ENCODE peak calls at places on chromosome 4, in four cellular contexts. H, G, T and S are unnamed samples.

GRCh38 chr4:184653650-184654049 is 4.1 kb downstream of the PRIMPOL start:
- DNase-seq in H (no peak), G (peak; percentile 43), T (no peak), S (no peak)

GRCh38 chr4:141814499-141814898 is 178.1 kb downstream of the IL15 start:
- DNase-seq in H (no peak), G (no peak), T (no peak), S (no peak)

GRCh38 chr4:134668237-134668636 is 466.6 kb upstream of the PABPC4L start:
- DNase-seq in H (no peak), G (no peak), T (peak; percentile 30), S (no peak)

GRCh38 chr4:6939761-6940743 is 30.4 kb downstream of the TBC1D14 start:
- DNase-seq in H (no peak), G (no peak), T (no peak), S (no peak)

GRCh38 chr4:83473966-83474365 is 10.9 kb downstream of the ABRAXAS1 start:
- DNase-seq in H (no peak), G (no peak), T (no peak), S (no peak)

GRCh38 chr4:82721819-82722423 is 76.7 kb downstream of the SCD5 start:
- DNase-seq in H (no peak), G (peak; percentile 37), T (no peak), S (no peak)

GRCh38 chr4:79869597-79870336 is 203.3 kb downstream of the ANTXR2 start:
- DNase-seq in H (no peak), G (no peak), T (no peak), S (no peak)

GRCh38 chr4:95957054-95957453 is 117.2 kb downstream of the PDHA2 start:
- DNase-seq in H (peak; percentile 47), G (no peak), T (no peak), S (no peak)

GRCh38 chr4:2792711-2793577 is at the start of gene SH3BP2:
- DNase-seq in H (peak; percentile 84), G (no peak), T (peak; percentile 89), S (no peak)

GRCh38 chr4:129614581-129614980 is 518.6 kb downstream of the C4orf33 start:
- DNase-seq in H (no peak), G (no peak), T (no peak), S (no peak)

GRCh38 chr4:77618383-77619241 is 13.0 kb downstream of the CXCL13 start:
- DNase-seq in H (peak; percentile 84), G (peak; percentile 43), T (peak; percentile 76), S (peak; percentile 3)

GRCh38 chr4:98688416-98689290 is 30.2 kb upstream of the TSPAN5 start:
- DNase-seq in H (peak; percentile 36), G (peak; percentile 40), T (no peak), S (no peak)

GRCh38 chr4:86653237-86653865 is 59.2 kb downstream of the PTPN13 start:
- DNase-seq in H (no peak), G (no peak), T (peak; percentile 8), S (no peak)

GRCh38 chr4:2357821-2358745 is 60.4 kb downstream of the ZFYVE28 start:
- DNase-seq in H (no peak), G (no peak), T (peak; percentile 5), S (no peak)

GRCh38 chr4:163568835-163569234 is 74.3 kb downstream of the TMA16 start:
- DNase-seq in H (no peak), G (no peak), T (no peak), S (no peak)

GRCh38 chr4:73251384-73251783 is 7.2 kb downstream of the ANKRD17 start:
- DNase-seq in H (no peak), G (no peak), T (no peak), S (no peak)

GRCh38 chr4:189304755-189305154 is 635.9 kb upstream of the FRG1 start:
- DNase-seq in H (no peak), G (no peak), T (no peak), S (no peak)

GRCh38 chr4:7771541-7772507 is 167.8 kb downstream of the AFAP1 start:
- DNase-seq in H (no peak), G (no peak), T (peak; percentile 66), S (no peak)

GRCh38 chr4:102639602-102640001 is 121.2 kb downstream of the MANBA start:
- DNase-seq in H (no peak), G (no peak), T (no peak), S (no peak)
- H3K4me3 ChIP-seq in H (no peak overlapping the region), G (no peak overlapping the region), T (no peak overlapping the region), S (no peak overlapping the region)

DNA sequence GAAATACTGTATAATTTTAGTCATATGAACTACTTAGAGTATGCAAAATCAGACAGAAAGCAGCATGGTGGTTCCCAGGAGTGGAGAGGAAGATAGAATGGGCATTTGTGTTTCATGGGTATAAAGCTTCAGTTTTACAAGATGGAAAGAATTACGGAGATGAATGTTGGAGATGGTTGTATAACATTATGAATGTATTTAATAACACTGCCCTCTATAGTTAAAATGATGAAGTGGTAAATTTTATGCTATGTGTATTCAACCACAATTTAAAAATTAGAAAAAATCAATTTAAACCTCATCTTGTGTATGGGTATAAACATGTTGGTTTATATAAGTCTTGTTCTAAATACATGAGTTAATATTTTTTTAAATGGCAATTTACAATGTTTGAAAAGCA is 521.1 kb downstream of the FSTL5 start:
- DNase-seq in H (peak; percentile 10), G (no peak), T (no peak), S (no peak)
- TF ChIP-seq CTCF in H (no peak), G (no peak), T (no peak), S (no peak)

DNA sequence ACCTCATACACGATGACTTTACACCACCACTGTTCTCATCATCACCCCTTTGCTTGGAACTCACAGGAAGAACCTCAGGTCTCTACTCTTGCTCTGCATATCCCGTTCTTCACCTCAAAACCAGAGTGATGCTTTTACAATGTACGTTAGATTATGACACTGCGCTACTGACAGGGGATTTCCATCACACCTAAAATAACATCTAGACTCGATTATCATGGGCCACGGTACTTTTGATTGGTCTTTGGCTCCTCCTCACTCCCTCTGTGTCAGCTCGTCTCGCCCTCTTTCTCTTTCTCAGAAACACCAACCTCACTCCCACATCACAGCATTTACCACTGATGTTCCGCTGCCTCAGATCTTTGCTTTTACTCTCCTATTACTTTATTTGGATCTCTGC is 172.4 kb downstream of the TLL1 start:
- DNase-seq in H (no peak), G (no peak), T (no peak), S (no peak)
- H3K4me3 ChIP-seq in H (no peak overlapping the region), G (no peak overlapping the region), T (no peak overlapping the region), S (no peak overlapping the region)

GRCh38 chr4:154908168-154908567 is 127.1 kb downstream of the RBM46 start:
- DNase-seq in H (no peak), G (no peak), T (no peak), S (no peak)

GRCh38 chr4:154916068-154916467 is 135.0 kb downstream of the RBM46 start:
- DNase-seq in H (no peak), G (no peak), T (no peak), S (no peak)

GRCh38 chr4:154911608-154912098 is 130.6 kb downstream of the RBM46 start:
- DNase-seq in H (no peak), G (no peak), T (no peak), S (no peak)

DNA sequence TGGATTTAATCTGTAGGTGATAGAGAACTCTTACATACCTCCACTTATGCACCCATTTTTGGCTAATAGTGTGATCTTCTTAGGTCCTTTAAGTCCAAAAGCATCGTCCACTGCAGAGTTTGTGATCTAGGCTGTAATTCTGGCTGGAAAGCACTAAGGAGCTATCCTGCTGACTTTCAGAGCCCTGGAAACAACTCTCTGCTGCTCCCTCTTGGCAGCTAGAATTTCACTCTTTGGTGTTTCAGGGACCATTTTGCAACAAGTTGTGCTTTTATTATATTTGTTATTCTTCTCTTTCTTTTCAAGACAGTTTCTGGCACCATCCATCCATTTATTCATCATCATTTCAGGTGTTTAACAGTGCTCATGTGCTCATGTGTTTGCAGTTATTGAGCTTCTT is 130.0 kb downstream of the RBM46 start:
- DNase-seq in H (peak; percentile 10), G (no peak), T (no peak), S (no peak)
- TF ChIP-seq CTCF in H (peak; percentile 31), G (no peak), T (no peak), S (peak; percentile 60)

GRCh38 chr4:40289366-40290188 is 45.6 kb upstream of the CHRNA9 start:
- DNase-seq in H (no peak), G (no peak), T (no peak), S (no peak)
- H3K4me3 ChIP-seq in H (no peak overlapping the region), G (no peak overlapping the region), T (no peak overlapping the region), S (no peak overlapping the region)

DNA sequence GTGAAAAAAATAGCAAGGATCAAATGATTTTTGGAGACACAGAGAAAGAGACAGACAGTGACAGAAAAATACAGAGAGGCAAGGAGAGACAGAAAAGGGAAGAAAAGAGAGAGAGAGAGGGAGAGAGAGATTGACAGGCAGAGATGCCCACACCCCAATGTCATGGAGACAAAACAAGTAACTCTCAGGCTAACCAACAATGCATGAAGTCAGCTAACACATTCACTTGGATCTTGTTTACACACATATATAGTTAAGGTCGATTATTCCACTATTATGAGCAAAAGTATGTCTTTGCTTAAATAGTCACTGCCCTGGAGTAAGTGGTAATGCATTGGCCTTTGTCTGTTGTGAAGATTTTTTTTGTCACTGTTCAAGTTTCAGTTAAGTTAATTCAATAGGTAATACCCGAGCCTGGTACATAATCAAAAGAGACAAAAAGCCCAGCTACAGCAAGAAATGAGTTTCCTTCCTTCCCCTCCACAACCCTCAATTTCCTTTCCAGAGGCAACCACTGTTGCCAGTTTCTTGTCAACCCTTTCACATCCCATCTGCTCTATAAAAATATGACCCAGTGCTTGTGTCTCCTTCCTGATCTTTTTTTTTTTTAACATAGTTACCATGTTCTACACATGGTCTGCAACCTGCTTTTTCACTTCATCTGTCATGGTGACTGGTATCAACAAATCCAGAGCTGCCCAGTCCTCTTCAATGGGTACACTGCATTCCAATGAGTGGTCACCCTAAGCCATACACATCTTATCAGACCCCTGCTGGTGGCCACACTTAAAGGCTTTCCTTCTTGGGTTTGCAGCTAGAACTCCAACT is 52.1 kb downstream of the PROM1 start:
- DNase-seq in H (no peak), G (no peak), T (no peak), S (no peak)
- TF ChIP-seq CTCF in H (no peak), G (no peak), T (no peak), S (no peak)

DNA sequence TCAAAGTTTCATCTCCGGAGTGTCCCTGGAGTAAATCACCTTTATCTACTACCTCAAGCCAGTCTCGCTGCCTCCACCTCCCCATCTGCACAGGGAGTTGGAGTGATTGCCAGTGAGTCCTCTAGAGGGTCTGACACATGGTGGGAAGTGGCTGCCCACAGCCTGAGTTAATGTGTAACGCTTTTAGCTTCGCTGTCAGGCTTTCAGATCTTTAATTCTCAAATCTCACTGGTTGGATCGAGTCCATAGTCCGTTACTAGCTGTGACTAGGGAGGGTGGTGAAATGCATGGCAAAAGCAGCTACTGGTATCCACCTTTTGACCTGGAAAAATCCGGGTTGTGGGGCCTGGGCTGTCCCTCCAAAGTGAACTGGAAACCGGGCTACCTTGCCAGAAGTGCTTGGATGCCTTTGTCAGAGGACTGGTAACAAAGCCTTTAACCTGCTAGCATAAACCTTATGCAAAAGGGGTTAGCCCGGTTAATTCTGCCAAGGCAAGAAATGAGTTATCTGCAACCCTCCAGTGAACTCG is 5.0 kb upstream of the WDR1 start:
- DNase-seq in H (no peak), G (no peak), T (no peak), S (no peak)
- H3K4me3 ChIP-seq in H (no peak overlapping the region), G (no peak overlapping the region), T (no peak overlapping the region), S (no peak overlapping the region)

GRCh38 chr4:24912252-24913098 is at the start of gene CCDC149:
- DNase-seq in H (peak; percentile 69), G (no peak), T (peak; percentile 78), S (no peak)
- TF ChIP-seq CTCF in H (no peak), G (no peak), T (no peak), S (no peak)